ENCODE peak calls at places on chromosomes 4 and X, in nine cellular contexts. A, H, T, S, G, N, K, M and R are unnamed samples. For H3K4me1, the result is how much of the 10 kb centered on the place peaks cover.

GRCh38 chr4:108405586-108405985 is 214.8 kb upstream of the RPL34 start:
- DNase-seq in A (no peak), H (no peak), T (no peak), S (no peak), G (no peak), N (no peak), K (no peak), M (no peak), R (no peak)

GRCh38 chr4:99642725-99643489 is 14.7 kb downstream of the C4orf54 start:
- DNase-seq in A (peak), H (no peak), T (no peak), S (no peak), G (no peak), N (no peak), K (peak), M (peak), R (no peak)

GRCh38 chr4:128159967-128160366 is 98.9 kb downstream of the LARP1B start:
- DNase-seq in A (no peak), H (no peak), T (peak), S (no peak), G (peak), N (no peak), K (no peak), M (no peak), R (peak)

GRCh38 chrX:48971325-48972213 is at the start of gene KCND1:
- DNase-seq in A (peak), H (peak), T (no peak), S (no peak), G (peak), N (peak), K (peak), M (no peak), R (peak)

GRCh38 chr4:109011241-109012031 is 248.6 kb upstream of the ETNPPL start:
- DNase-seq in A (no peak), H (no peak), T (no peak), S (no peak), G (no peak), N (no peak), K (no peak), M (no peak), R (no peak)

GRCh38 chrX:6574762-6575161 is 39.8 kb upstream of the VCX3A start:
- DNase-seq in A (peak), H (no peak), T (no peak), S (no peak), G (no peak), N (no peak), K (no peak), M (no peak), R (peak)

GRCh38 chr4:103303011-103303410 is 104.9 kb upstream of the CENPE start:
- DNase-seq in A (no peak), H (no peak), T (peak), S (no peak), G (no peak), N (no peak), K (no peak), M (no peak), R (no peak)

GRCh38 chrX:65668362-65669310 is 1.2 kb downstream of the MSN start:
- DNase-seq in A (peak), H (peak), T (peak), S (peak), G (peak), N (peak), K (peak), M (peak), R (peak)

GRCh38 chrX:22095306-22095705 is 63.2 kb downstream of the PHEX start:
- DNase-seq in A (peak), H (peak), T (no peak), S (no peak), G (peak), N (no peak), K (no peak), M (no peak), R (no peak)

GRCh38 chrX:72306085-72306801 is 529 bp upstream of the CITED1 start:
- DNase-seq in A (peak), H (no peak), T (no peak), S (no peak), G (peak), N (no peak), K (no peak), M (no peak), R (peak)

GRCh38 chr4:185592845-185593488 is 57.7 kb upstream of the PDLIM3 start:
- DNase-seq in A (no peak), H (no peak), T (no peak), S (peak), G (no peak), N (no peak), K (no peak), M (no peak), R (no peak)

GRCh38 chr4:185599151-185599648 is 63.9 kb upstream of the PDLIM3 start:
- DNase-seq in A (no peak), H (no peak), T (no peak), S (no peak), G (no peak), N (no peak), K (no peak), M (no peak), R (no peak)

GRCh38 chr4:185599844-185600243 is 64.5 kb upstream of the PDLIM3 start:
- DNase-seq in A (no peak), H (peak), T (no peak), S (no peak), G (no peak), N (no peak), K (no peak), M (no peak), R (no peak)

GRCh38 chr4:185600801-185601200 is 65.5 kb upstream of the PDLIM3 start:
- DNase-seq in A (no peak), H (no peak), T (no peak), S (no peak), G (no peak), N (no peak), K (no peak), M (no peak), R (no peak)

DNA sequence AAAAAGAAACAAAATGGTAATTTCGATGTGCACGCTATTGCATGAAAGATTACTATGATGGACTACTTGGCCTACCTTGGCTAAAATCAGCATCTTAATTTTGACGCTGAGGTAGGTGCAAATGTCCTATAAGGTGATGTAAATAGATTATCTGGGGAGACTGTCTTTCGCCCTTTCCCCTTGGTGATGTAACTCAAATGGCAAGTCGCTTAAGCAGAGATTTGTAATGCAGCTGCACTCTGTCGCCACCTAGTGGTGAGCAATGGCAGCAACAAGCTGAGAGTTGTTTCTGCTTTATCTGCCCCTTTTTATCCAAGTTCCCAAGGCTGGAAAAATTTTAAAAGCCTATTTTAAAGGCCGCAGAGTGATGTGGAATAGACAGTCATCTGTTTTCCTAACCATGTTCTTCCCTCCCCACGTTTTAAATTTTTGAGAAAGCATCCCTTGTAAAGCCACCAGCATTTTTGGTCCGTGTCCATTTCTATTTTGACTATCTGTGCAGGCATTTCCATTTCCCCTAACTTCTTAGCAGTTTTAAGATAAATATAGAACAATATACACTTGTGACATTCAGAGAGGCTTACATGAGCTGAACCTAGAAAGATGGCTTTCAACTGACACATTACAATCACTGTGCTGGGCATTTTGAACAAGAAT is 62.4 kb upstream of the PDLIM3 start:
- DNase-seq in A (peak), H (peak), T (peak), S (peak), G (peak), N (peak), K (peak), M (peak), R (peak)
- H3K4me1 ChIP-seq in A (under half), H (under half), T (under half), S (under half), G (under half), N (under half), K (under half), M (under half), R (under half)

DNA sequence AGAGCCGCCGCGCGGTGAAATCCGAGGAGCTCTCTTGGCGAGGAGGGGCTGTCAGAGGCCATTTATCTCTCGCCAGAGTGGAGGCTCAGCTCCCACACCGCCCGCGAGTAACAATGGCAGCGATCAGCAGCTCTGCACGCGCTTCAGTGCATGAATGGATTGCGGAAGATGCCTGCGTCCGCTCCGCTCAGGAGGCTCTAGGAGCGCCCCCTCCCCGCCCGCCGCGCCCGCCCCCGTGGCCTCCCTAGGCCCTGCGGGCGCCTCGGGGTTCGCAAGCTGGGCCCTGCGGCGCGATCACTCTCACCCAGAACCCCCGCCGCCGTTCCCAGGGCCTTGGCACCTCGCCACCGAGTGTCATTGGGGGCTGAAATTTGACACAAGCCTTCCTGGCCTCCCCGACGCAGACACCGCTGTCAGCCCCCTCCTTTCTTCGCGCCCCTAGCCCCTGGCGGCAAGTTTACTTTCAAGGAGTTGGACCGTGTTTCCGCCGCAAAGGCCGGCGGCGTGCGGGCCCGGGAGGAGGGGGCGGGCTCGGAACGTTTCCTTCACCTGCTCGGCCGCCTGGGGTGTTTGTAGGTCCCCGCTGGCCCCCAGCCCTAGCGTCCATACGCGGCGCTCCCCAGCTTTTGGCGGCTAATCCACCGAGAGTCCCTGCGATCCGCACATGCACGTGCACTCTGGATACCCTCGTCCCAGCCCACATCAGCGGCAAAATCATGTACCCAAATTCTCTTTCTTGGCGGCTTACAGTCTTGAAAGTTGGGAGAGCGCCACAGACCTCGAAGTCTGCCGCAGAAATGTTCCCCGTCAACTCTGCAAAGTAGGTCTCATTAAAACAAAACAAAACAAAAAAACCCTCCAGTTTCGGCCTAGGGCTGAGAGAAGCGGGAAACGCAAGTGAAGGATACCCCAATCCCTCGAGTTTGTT is 49.0 kb upstream of the BCOR start:
- DNase-seq in A (peak), H (no peak), T (no peak), S (no peak), G (peak), N (no peak), K (no peak), M (no peak), R (peak)
- H3K4me1 ChIP-seq in A (under half), H (under half), T (under half), S (under half), G (under half), N (under half), K (under half), M (under half), R (under half)

DNA sequence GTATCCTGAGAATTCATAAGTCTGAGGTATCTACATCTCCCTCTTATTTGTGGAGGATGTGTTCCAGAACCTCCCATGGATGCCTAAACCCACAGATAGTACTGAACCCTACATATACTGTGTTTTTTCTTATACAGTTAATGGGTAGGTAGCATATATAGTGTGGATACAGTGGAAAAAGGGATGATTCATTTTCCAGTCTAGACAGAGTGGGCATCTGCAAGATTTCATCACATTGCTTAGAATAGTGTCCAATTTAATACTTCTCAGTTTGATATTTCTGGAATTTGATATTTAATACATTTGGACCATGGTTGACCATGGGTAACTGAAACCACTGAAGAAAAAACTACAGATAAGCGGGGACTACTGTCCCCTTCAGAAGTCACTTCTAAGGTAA is 155.0 kb upstream of the ANKRD50 start:
- DNase-seq in A (no peak), H (no peak), T (no peak), S (no peak), G (peak), N (no peak), K (no peak), M (no peak), R (peak)
- H3K4me1 ChIP-seq in A (under half), H (under half), T (under half), S (under half), G (under half), N (under half), K (under half), M (under half), R (under half)

GRCh38 chrX:371907-372306 is 14.8 kb downstream of the PPP2R3B start:
- DNase-seq in A (peak), H (no peak), T (no peak), S (no peak), G (no peak), N (peak), K (no peak), M (no peak), R (no peak)
- H3K4me1 ChIP-seq in A (under half), H (under half), T (under half), S (under half), G (under half), N (under half), K (under half), M (under half), R (under half)

DNA sequence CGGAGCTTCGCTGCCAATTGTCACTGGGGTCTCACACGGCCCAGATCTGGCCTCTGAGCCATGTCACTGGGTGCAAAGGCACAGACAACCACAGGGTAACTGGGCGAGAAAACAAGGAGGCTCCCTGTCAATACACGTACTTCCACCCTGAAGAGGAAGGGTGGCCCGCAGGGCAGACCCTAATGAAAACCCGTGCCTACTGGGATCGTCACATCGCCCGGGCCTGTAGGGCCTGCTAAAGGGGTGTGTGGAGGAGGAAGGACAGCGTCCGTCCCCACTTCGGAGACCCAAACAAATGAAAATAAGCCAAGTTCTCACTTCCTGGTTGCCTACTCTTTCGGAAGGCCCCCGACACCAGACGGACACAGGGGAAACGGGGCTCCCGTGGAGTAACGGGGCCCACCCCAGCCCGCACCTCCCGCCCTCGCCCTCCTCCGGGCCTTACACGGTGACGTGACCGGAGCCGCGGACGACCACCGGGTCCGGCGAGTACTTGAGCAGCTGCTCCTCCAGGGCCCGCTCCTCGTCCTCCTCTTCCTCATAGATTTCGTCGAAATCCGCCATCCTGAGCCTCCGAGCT is 578 bp downstream of the CHIC2 start:
- DNase-seq in A (peak), H (peak), T (peak), S (peak), G (peak), N (peak), K (peak), M (peak), R (peak)
- H3K4me1 ChIP-seq in A (under half), H (under half), T (under half), S (under half), G (half or more), N (under half), K (under half), M (under half), R (half or more)

GRCh38 chr4:124947622-124948265 is 235.2 kb upstream of the ANKRD50 start:
- DNase-seq in A (no peak), H (no peak), T (no peak), S (peak), G (peak), N (no peak), K (no peak), M (no peak), R (peak)

GRCh38 chr4:124952601-124953000 is 240.1 kb upstream of the ANKRD50 start:
- DNase-seq in A (no peak), H (no peak), T (no peak), S (no peak), G (no peak), N (no peak), K (no peak), M (no peak), R (no peak)

GRCh38 chr4:124945422-124945821 is 232.9 kb upstream of the ANKRD50 start:
- DNase-seq in A (no peak), H (no peak), T (no peak), S (peak), G (no peak), N (no peak), K (no peak), M (no peak), R (no peak)

GRCh38 chr4:124946696-124947095 is 234.2 kb upstream of the ANKRD50 start:
- DNase-seq in A (no peak), H (no peak), T (peak), S (no peak), G (no peak), N (no peak), K (no peak), M (no peak), R (no peak)

GRCh38 chr4:124948976-124949597 is 236.6 kb upstream of the ANKRD50 start:
- DNase-seq in A (no peak), H (no peak), T (peak), S (peak), G (peak), N (no peak), K (no peak), M (no peak), R (no peak)
- H3K4me1 ChIP-seq in A (under half), H (under half), T (under half), S (under half), G (under half), N (under half), K (under half), M (under half), R (under half)

DNA sequence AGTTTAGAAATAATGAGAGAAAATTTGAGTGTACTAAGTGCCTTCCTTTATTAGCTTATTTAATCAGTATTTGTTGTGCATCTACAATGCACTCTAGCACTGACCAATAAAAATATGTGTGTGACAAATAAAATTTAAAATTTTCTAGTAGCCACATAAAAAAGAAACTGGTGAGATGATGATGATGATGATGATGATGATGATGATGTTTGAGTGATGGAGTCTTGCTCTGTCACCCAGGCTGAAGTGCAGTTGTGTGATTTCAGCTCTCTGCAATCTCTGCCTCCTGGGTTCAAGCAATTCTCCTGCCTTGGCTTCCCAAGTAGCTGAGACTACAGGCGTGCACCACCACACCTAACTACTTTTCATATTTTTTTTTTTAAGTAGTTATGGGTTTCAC is 110.2 kb downstream of the RNF150 start:
- DNase-seq in A (no peak), H (no peak), T (no peak), S (no peak), G (no peak), N (no peak), K (no peak), M (no peak), R (no peak)
- H3K4me1 ChIP-seq in A (under half), H (under half), T (under half), S (under half), G (under half), N (under half), K (under half), M (under half), R (under half)

DNA sequence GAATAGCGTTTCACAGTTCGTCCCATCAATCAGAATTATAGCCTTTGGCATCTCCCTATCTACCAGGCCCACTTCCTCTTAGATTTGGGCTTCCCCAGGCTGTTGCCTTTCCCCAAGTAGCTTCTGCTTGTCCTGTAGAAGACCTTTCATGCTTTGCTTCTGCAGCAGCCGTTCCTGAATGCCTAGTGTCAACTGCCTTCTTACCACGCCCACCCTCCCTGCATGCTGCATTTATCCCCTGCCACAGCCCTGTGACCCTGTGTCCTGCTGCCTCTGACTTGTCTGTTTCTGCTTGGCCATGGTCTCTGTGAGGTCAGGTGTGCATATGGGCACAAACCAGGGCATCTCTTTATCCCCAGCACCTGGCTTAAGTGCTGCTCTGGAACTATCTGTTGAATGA is 56.3 kb downstream of the HTT start:
- DNase-seq in A (no peak), H (no peak), T (no peak), S (no peak), G (no peak), N (no peak), K (no peak), M (no peak), R (no peak)
- H3K4me1 ChIP-seq in A (under half), H (under half), T (under half), S (under half), G (under half), N (under half), K (under half), M (under half), R (under half)

DNA sequence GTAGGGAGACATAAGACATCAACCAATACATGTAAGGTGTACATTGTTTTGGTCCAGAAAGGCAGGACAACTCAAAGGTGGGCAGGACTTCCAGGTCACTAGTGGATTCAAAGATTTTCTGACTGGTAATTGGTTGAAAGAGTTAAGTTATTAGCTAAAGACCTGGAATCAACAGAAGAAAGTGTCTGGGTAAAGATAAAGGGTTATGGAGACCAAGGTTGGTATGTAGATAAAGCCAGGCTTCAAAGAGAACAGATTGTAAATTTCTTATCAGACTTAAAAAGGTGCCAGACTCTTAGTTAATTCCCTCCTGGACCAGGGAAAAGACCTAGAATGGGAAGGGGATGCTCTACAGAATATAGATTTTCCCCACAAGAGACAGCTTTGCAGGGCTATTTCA is 28.3 kb upstream of the GAB1 start:
- DNase-seq in A (no peak), H (no peak), T (no peak), S (no peak), G (no peak), N (no peak), K (no peak), M (no peak), R (no peak)
- H3K4me1 ChIP-seq in A (under half), H (under half), T (under half), S (under half), G (under half), N (under half), K (under half), M (under half), R (under half)